ENCODE peak calls at places on chromosomes 5 and 9, in five cellular contexts. A, H, P, M and N are unnamed samples.

GRCh38 chr5:114362197-114362976 is 517 bp downstream of the KCNN2 start:
- DNase-seq in A (peak; percentile 55), H (no peak), P (no peak), M (peak; percentile 3), N (no peak)

GRCh38 chr9:1120500-1120899 is 70.3 kb downstream of the DMRT2 start:
- DNase-seq in A (no peak), H (no peak), P (no peak), M (no peak), N (no peak)

GRCh38 chr5:168675883-168676408 is 96.8 kb upstream of the PANK3 start:
- DNase-seq in A (no peak), H (no peak), P (no peak), M (no peak), N (no peak)

GRCh38 chr9:92714016-92714415 is 44.1 kb upstream of the IPPK start:
- DNase-seq in A (no peak), H (no peak), P (no peak), M (no peak), N (no peak)

GRCh38 chr5:54722846-54723433 is 205.4 kb downstream of the SNX18 start:
- DNase-seq in A (no peak), H (no peak), P (no peak), M (no peak), N (no peak)

GRCh38 chr9:133453651-133454050 is 6.1 kb upstream of the CACFD1 start:
- DNase-seq in A (no peak), H (peak; percentile 46), P (no peak), M (no peak), N (peak; percentile 47)

GRCh38 chr5:153959134-153959957 is 79.4 kb downstream of the FAM114A2 start:
- DNase-seq in A (no peak), H (peak; percentile 57), P (no peak), M (no peak), N (no peak)

GRCh38 chr5:169923988-169924387 is 56.3 kb downstream of the INSYN2B start:
- DNase-seq in A (no peak), H (no peak), P (no peak), M (no peak), N (no peak)

GRCh38 chr9:27835746-27836145 is 262.5 kb upstream of the C9orf72 start:
- DNase-seq in A (no peak), H (no peak), P (no peak), M (no peak), N (no peak)

GRCh38 chr9:112852741-112853505 is 37.8 kb downstream of the SLC46A2 start:
- DNase-seq in A (no peak), H (no peak), P (no peak), M (no peak), N (peak; percentile 94)

GRCh38 chr5:129858126-129858675 is 46.1 kb upstream of the CHSY3 start:
- DNase-seq in A (no peak), H (no peak), P (no peak), M (no peak), N (no peak)

GRCh38 chr9:109968702-109969450 is 188.9 kb downstream of the PALM2AKAP2 start:
- DNase-seq in A (peak; percentile 18), H (peak; percentile 60), P (no peak), M (no peak), N (no peak)

GRCh38 chr5:45639038-45639437 is 57.1 kb downstream of the HCN1 start:
- DNase-seq in A (no peak), H (no peak), P (no peak), M (no peak), N (no peak)

GRCh38 chr5:2981035-2981434 is 229.6 kb upstream of the IRX2 start:
- DNase-seq in A (no peak), H (no peak), P (no peak), M (no peak), N (no peak)

GRCh38 chr5:114467141-114467540 is 105.3 kb downstream of the KCNN2 start:
- DNase-seq in A (no peak), H (no peak), P (no peak), M (no peak), N (no peak)

GRCh38 chr5:171342362-171343111 is 33.5 kb downstream of the TLX3 start:
- DNase-seq in A (peak; percentile 58), H (peak; percentile 77), P (peak; percentile 5), M (peak; percentile 23), N (peak; percentile 37)

GRCh38 chr9:134366223-134367031 is 40.2 kb downstream of the RXRA start:
- DNase-seq in A (no peak), H (peak; percentile 88), P (no peak), M (no peak), N (peak; percentile 88)

GRCh38 chr5:140372971-140373487 is 13.0 kb downstream of the SLC4A9 start:
- DNase-seq in A (peak; percentile 70), H (peak; percentile 91), P (no peak), M (peak; percentile 27), N (peak; percentile 54)

GRCh38 chr5:107431998-107432397 is 238.7 kb downstream of the EFNA5 start:
- DNase-seq in A (no peak), H (peak; percentile 59), P (no peak), M (no peak), N (no peak)

GRCh38 chr9:131233989-131234388 is 42.3 kb downstream of the FAM78A start:
- DNase-seq in A (no peak), H (no peak), P (no peak), M (no peak), N (no peak)

GRCh38 chr5:78799254-78800017 is 150.9 kb upstream of the LHFPL2 start:
- DNase-seq in A (no peak), H (peak; percentile 37), P (no peak), M (no peak), N (no peak)